ENCODE peak calls at places on chromosomes 16 and 17, in eight cellular contexts. One of them, this sample, is unnamed.

GRCh38 chr16:19706846-19707245 is 11.2 kb downstream of the KNOP1 start:
- DNase-seq in islet precursor cell: no peak
- DNase-seq in bronchial epithelial cell: no peak
- DNase-seq in KBM-7: no peak
- DNase-seq in brain microvascular endothelial cell: no peak
- DNase-seq in Calu3: no peak
- DNase-seq in lung: no peak
- DNase-seq in NCI-H1436: no peak
- DNase-seq in this sample: no peak

GRCh38 chr16:14041164-14041563 is 30.0 kb upstream of the MRTFB start:
- DNase-seq in KBM-7: no peak
- DNase-seq in brain microvascular endothelial cell: no peak
- DNase-seq in Calu3: no peak
- DNase-seq in lung: no peak
- DNase-seq in NCI-H1436: no peak
- DNase-seq in bronchial epithelial cell: no peak
- DNase-seq in islet precursor cell: no peak
- DNase-seq in this sample: no peak

GRCh38 chr17:43125133-43125966 is at the start of gene BRCA1:
- DNase-seq in KBM-7: peak
- DNase-seq in Calu3: peak
- DNase-seq in lung: peak
- DNase-seq in bronchial epithelial cell: peak
- DNase-seq in brain microvascular endothelial cell: peak
- DNase-seq in islet precursor cell: peak
- DNase-seq in NCI-H1436: peak
- DNase-seq in this sample: peak

GRCh38 chr17:56317351-56318208 is 164.3 kb downstream of the ANKFN1 start:
- DNase-seq in Calu3: no peak
- DNase-seq in bronchial epithelial cell: no peak
- DNase-seq in brain microvascular endothelial cell: no peak
- DNase-seq in NCI-H1436: no peak
- DNase-seq in islet precursor cell: no peak
- DNase-seq in KBM-7: no peak
- DNase-seq in lung: no peak
- DNase-seq in this sample: no peak

GRCh38 chr17:6456321-6456720 is 12.1 kb downstream of the PIMREG start:
- DNase-seq in brain microvascular endothelial cell: no peak
- DNase-seq in lung: no peak
- DNase-seq in KBM-7: no peak
- DNase-seq in bronchial epithelial cell: no peak
- DNase-seq in NCI-H1436: no peak
- DNase-seq in islet precursor cell: no peak
- DNase-seq in Calu3: no peak
- DNase-seq in this sample: no peak

GRCh38 chr17:70674061-70674460 is 504.7 kb downstream of the KCNJ2 start:
- DNase-seq in NCI-H1436: no peak
- DNase-seq in Calu3: no peak
- DNase-seq in KBM-7: no peak
- DNase-seq in brain microvascular endothelial cell: no peak
- DNase-seq in lung: no peak
- DNase-seq in bronchial epithelial cell: no peak
- DNase-seq in islet precursor cell: no peak
- DNase-seq in this sample: no peak

GRCh38 chr16:3651461-3652372 is 2.8 kb upstream of the DNASE1 start:
- DNase-seq in KBM-7: no peak
- DNase-seq in Calu3: no peak
- DNase-seq in lung: no peak
- DNase-seq in NCI-H1436: no peak
- DNase-seq in bronchial epithelial cell: no peak
- DNase-seq in islet precursor cell: peak
- DNase-seq in brain microvascular endothelial cell: no peak
- DNase-seq in this sample: no peak

GRCh38 chr17:41057547-41057946 is 2.4 kb downstream of the KRTAP2-3 start:
- DNase-seq in islet precursor cell: no peak
- DNase-seq in brain microvascular endothelial cell: no peak
- DNase-seq in Calu3: no peak
- DNase-seq in lung: no peak
- DNase-seq in KBM-7: no peak
- DNase-seq in NCI-H1436: no peak
- DNase-seq in bronchial epithelial cell: no peak
- DNase-seq in this sample: no peak

GRCh38 chr16:24540575-24541240 is 1.3 kb downstream of the RBBP6 start:
- DNase-seq in brain microvascular endothelial cell: no peak
- DNase-seq in islet precursor cell: no peak
- DNase-seq in bronchial epithelial cell: peak
- DNase-seq in Calu3: peak
- DNase-seq in lung: no peak
- DNase-seq in KBM-7: peak
- DNase-seq in NCI-H1436: no peak
- DNase-seq in this sample: no peak

GRCh38 chr16:3797473-3797872 is 80.1 kb upstream of the TRAP1 start:
- DNase-seq in NCI-H1436: no peak
- DNase-seq in brain microvascular endothelial cell: no peak
- DNase-seq in bronchial epithelial cell: no peak
- DNase-seq in Calu3: no peak
- DNase-seq in KBM-7: no peak
- DNase-seq in lung: no peak
- DNase-seq in islet precursor cell: no peak
- DNase-seq in this sample: no peak

GRCh38 chr16:81502396-81503060 is 57.9 kb downstream of the CMIP start:
- DNase-seq in NCI-H1436: no peak
- DNase-seq in KBM-7: no peak
- DNase-seq in brain microvascular endothelial cell: no peak
- DNase-seq in islet precursor cell: no peak
- DNase-seq in Calu3: no peak
- DNase-seq in bronchial epithelial cell: no peak
- DNase-seq in lung: no peak
- DNase-seq in this sample: no peak

GRCh38 chr17:80984749-80985148 is 6.9 kb upstream of the CHMP6 start:
- DNase-seq in bronchial epithelial cell: peak
- DNase-seq in Calu3: no peak
- DNase-seq in lung: no peak
- DNase-seq in brain microvascular endothelial cell: peak
- DNase-seq in KBM-7: no peak
- DNase-seq in islet precursor cell: peak
- DNase-seq in NCI-H1436: no peak
- DNase-seq in this sample: peak

GRCh38 chr16:78291642-78292041 is 192.2 kb downstream of the WWOX start:
- DNase-seq in lung: no peak
- DNase-seq in brain microvascular endothelial cell: no peak
- DNase-seq in bronchial epithelial cell: no peak
- DNase-seq in islet precursor cell: no peak
- DNase-seq in NCI-H1436: no peak
- DNase-seq in KBM-7: no peak
- DNase-seq in Calu3: no peak
- DNase-seq in this sample: no peak

GRCh38 chr16:56848056-56848936 is 16.7 kb upstream of the SLC12A3 start:
- DNase-seq in lung: no peak
- DNase-seq in Calu3: no peak
- DNase-seq in bronchial epithelial cell: peak
- DNase-seq in KBM-7: no peak
- DNase-seq in islet precursor cell: no peak
- DNase-seq in NCI-H1436: no peak
- DNase-seq in brain microvascular endothelial cell: peak
- DNase-seq in this sample: no peak

GRCh38 chr16:1224558-1224957 is 510 bp downstream of the TPSG1 start:
- DNase-seq in NCI-H1436: no peak
- DNase-seq in KBM-7: no peak
- DNase-seq in lung: no peak
- DNase-seq in bronchial epithelial cell: no peak
- DNase-seq in brain microvascular endothelial cell: no peak
- DNase-seq in Calu3: no peak
- DNase-seq in islet precursor cell: no peak
- DNase-seq in this sample: no peak

GRCh38 chr17:53749178-53749577 is 73.5 kb upstream of the KIF2B start:
- DNase-seq in NCI-H1436: no peak
- DNase-seq in KBM-7: no peak
- DNase-seq in islet precursor cell: peak
- DNase-seq in lung: no peak
- DNase-seq in Calu3: peak
- DNase-seq in bronchial epithelial cell: peak
- DNase-seq in brain microvascular endothelial cell: no peak
- DNase-seq in this sample: no peak

GRCh38 chr17:47946929-47947397 is 5.6 kb downstream of the PNPO start:
- DNase-seq in islet precursor cell: peak
- DNase-seq in Calu3: peak
- DNase-seq in brain microvascular endothelial cell: peak
- DNase-seq in bronchial epithelial cell: peak
- DNase-seq in lung: peak
- DNase-seq in NCI-H1436: peak
- DNase-seq in KBM-7: peak
- DNase-seq in this sample: peak

GRCh38 chr17:39679521-39680192 is 8.2 kb downstream of the PGAP3 start:
- DNase-seq in brain microvascular endothelial cell: no peak
- DNase-seq in KBM-7: peak
- DNase-seq in Calu3: peak
- DNase-seq in NCI-H1436: no peak
- DNase-seq in islet precursor cell: no peak
- DNase-seq in bronchial epithelial cell: no peak
- DNase-seq in lung: no peak
- DNase-seq in this sample: no peak

GRCh38 chr16:48950184-48950583 is 331.5 kb downstream of the CBLN1 start:
- DNase-seq in NCI-H1436: no peak
- DNase-seq in islet precursor cell: no peak
- DNase-seq in KBM-7: no peak
- DNase-seq in brain microvascular endothelial cell: no peak
- DNase-seq in Calu3: no peak
- DNase-seq in lung: no peak
- DNase-seq in bronchial epithelial cell: peak
- DNase-seq in this sample: no peak

GRCh38 chr17:9928601-9929341 is 23.7 kb upstream of the RCVRN start:
- DNase-seq in bronchial epithelial cell: peak
- DNase-seq in NCI-H1436: peak
- DNase-seq in Calu3: peak
- DNase-seq in lung: no peak
- DNase-seq in islet precursor cell: peak
- DNase-seq in KBM-7: peak
- DNase-seq in brain microvascular endothelial cell: peak
- DNase-seq in this sample: peak

GRCh38 chr16:75026892-75027391 is 28.1 kb downstream of the ZNRF1 start:
- DNase-seq in brain microvascular endothelial cell: peak
- DNase-seq in lung: no peak
- DNase-seq in bronchial epithelial cell: no peak
- DNase-seq in KBM-7: no peak
- DNase-seq in NCI-H1436: no peak
- DNase-seq in Calu3: no peak
- DNase-seq in islet precursor cell: no peak
- DNase-seq in this sample: no peak

GRCh38 chr17:1959871-1960569 is 65.1 kb downstream of the RTN4RL1 start:
- DNase-seq in islet precursor cell: no peak
- DNase-seq in NCI-H1436: peak
- DNase-seq in bronchial epithelial cell: no peak
- DNase-seq in Calu3: no peak
- DNase-seq in lung: no peak
- DNase-seq in KBM-7: no peak
- DNase-seq in brain microvascular endothelial cell: no peak
- DNase-seq in this sample: no peak

GRCh38 chr16:27775254-27775653 is 225.3 kb downstream of the KATNIP start:
- DNase-seq in Calu3: no peak
- DNase-seq in KBM-7: no peak
- DNase-seq in lung: no peak
- DNase-seq in brain microvascular endothelial cell: no peak
- DNase-seq in NCI-H1436: no peak
- DNase-seq in bronchial epithelial cell: no peak
- DNase-seq in islet precursor cell: no peak
- DNase-seq in this sample: no peak

GRCh38 chr16:48963306-48963705 is 318.3 kb downstream of the CBLN1 start:
- DNase-seq in NCI-H1436: no peak
- DNase-seq in lung: no peak
- DNase-seq in KBM-7: no peak
- DNase-seq in brain microvascular endothelial cell: no peak
- DNase-seq in islet precursor cell: peak
- DNase-seq in Calu3: no peak
- DNase-seq in bronchial epithelial cell: peak
- DNase-seq in this sample: no peak

GRCh38 chr16:67982011-67982696 is 1.9 kb upstream of the DPEP3 start:
- DNase-seq in NCI-H1436: no peak
- DNase-seq in lung: no peak
- DNase-seq in KBM-7: no peak
- DNase-seq in islet precursor cell: no peak
- DNase-seq in Calu3: no peak
- DNase-seq in brain microvascular endothelial cell: no peak
- DNase-seq in bronchial epithelial cell: no peak
- DNase-seq in this sample: no peak

GRCh38 chr16:69501956-69502457 is 63.8 kb upstream of the NFAT5 start:
- DNase-seq in islet precursor cell: no peak
- DNase-seq in NCI-H1436: no peak
- DNase-seq in lung: no peak
- DNase-seq in KBM-7: no peak
- DNase-seq in bronchial epithelial cell: no peak
- DNase-seq in Calu3: no peak
- DNase-seq in brain microvascular endothelial cell: no peak
- DNase-seq in this sample: no peak

GRCh38 chr17:28727727-28728363 is 743 bp upstream of the NEK8 start:
- DNase-seq in lung: peak
- DNase-seq in islet precursor cell: peak
- DNase-seq in KBM-7: peak
- DNase-seq in bronchial epithelial cell: peak
- DNase-seq in brain microvascular endothelial cell: peak
- DNase-seq in NCI-H1436: peak
- DNase-seq in Calu3: peak
- DNase-seq in this sample: no peak

GRCh38 chr16:67748791-67749282 is 29.7 kb upstream of the GFOD2 start:
- DNase-seq in KBM-7: no peak
- DNase-seq in lung: no peak
- DNase-seq in NCI-H1436: no peak
- DNase-seq in Calu3: no peak
- DNase-seq in bronchial epithelial cell: peak
- DNase-seq in brain microvascular endothelial cell: no peak
- DNase-seq in islet precursor cell: no peak
- DNase-seq in this sample: no peak

GRCh38 chr17:68704897-68705296 is 103.7 kb upstream of the FAM20A start:
- DNase-seq in NCI-H1436: no peak
- DNase-seq in KBM-7: no peak
- DNase-seq in bronchial epithelial cell: no peak
- DNase-seq in brain microvascular endothelial cell: no peak
- DNase-seq in Calu3: no peak
- DNase-seq in lung: no peak
- DNase-seq in islet precursor cell: no peak
- DNase-seq in this sample: peak